ENCODE peak calls at places on chromosomes 5 and 9, in six cellular contexts. Z, E, U, H, S and Y are unnamed samples.

GRCh38 chr9:27664136-27664819 is 91.0 kb upstream of the C9orf72 start:
- DNase-seq in S (peak; percentile 29), H (no peak), U (peak; percentile 70), E (no peak), Z (no peak), Y (no peak)

GRCh38 chr5:140469259-140469658 is 67.6 kb downstream of the ANKHD1 start:
- DNase-seq in U (no peak), H (no peak), E (no peak), S (peak; percentile 7), Z (no peak), Y (no peak)

GRCh38 chr9:74117731-74118130 is 379.4 kb upstream of the RORB start:
- DNase-seq in S (no peak), U (peak; percentile 8), H (no peak), Z (no peak), E (no peak), Y (no peak)

GRCh38 chr5:123125172-123125508 is 36.1 kb downstream of the PRDM6 start:
- DNase-seq in E (peak; percentile 47), Z (peak; percentile 63), S (no peak), U (no peak), H (no peak), Y (peak; percentile 32)

GRCh38 chr5:179530069-179530998 is 20.0 kb upstream of the RUFY1 start:
- DNase-seq in U (peak; percentile 75), H (peak; percentile 79), S (peak; percentile 89), E (peak; percentile 70), Z (no peak), Y (no peak)

GRCh38 chr9:98097836-98098235 is 21.2 kb downstream of the TRIM14 start:
- DNase-seq in S (no peak), Z (no peak), H (no peak), U (peak; percentile 34), E (no peak), Y (no peak)

GRCh38 chr9:125987420-125987819 is 240.2 kb downstream of the PBX3 start:
- DNase-seq in S (no peak), Z (no peak), E (no peak), H (no peak), U (no peak), Y (no peak)

GRCh38 chr9:90107021-90107771 is 502.4 kb downstream of the GADD45G start:
- DNase-seq in E (no peak), S (no peak), H (no peak), Z (no peak), U (peak; percentile 37), Y (no peak)

GRCh38 chr5:151048526-151048925 is 28.1 kb downstream of the GPX3 start:
- DNase-seq in Z (no peak), S (peak; percentile 69), H (no peak), E (peak; percentile 52), U (no peak), Y (no peak)

GRCh38 chr5:41683181-41683580 is 172.8 kb upstream of the PLCXD3 start:
- DNase-seq in U (no peak), E (no peak), H (no peak), Z (no peak), S (peak; percentile 7), Y (no peak)

GRCh38 chr9:6538666-6539071 is 106.9 kb downstream of the GLDC start:
- DNase-seq in Z (peak; percentile 57), S (no peak), H (no peak), E (peak; percentile 66), U (no peak), Y (no peak)

GRCh38 chr5:14061106-14061505 is 82.0 kb upstream of the TRIO start:
- DNase-seq in S (peak; percentile 41), Z (no peak), H (no peak), U (no peak), E (no peak), Y (no peak)

DNA sequence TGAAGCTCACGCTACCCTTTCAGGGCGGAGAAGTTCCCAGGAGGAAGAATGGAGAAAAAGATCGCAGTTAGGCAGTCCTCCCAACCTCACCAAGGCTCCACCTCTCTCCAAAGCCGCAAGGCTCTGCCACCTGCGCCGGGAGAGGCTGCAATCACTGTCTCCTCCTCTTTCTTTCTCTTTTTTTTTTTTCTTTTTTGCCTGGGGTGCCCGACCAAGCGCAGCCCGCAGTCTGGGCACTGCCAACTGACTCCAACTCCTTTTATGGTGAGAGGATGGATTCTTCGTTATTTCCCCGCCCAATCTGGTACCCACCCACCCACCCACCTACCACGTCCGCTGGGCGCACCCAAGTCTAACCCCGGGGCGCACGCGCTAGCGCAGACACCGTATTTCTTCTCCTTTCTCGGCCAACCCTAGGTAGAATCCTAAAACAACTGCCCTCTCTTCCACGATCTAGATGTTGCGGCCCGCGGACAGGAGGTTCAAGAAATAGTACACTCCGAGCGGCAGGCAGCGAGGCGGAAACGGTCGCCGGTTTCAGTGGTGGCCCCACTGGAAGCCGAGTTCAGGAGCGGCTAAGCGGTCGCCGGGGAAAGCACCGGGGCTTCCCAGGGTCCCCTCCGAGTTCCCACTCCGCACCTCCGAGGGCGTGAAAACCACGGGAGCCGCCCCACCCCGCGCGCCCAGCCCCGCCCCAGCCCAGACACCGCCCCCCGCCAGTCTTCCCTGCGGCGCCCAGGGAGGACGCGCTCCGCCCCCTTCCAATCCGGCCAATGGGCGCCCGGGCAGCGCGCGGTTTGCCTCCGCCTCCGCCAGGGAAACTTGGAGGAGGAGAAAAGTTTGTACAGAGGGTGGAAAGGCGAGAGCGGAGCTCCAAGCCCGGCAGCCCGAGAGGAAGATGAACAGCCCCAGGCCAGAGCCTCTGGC is at the start of gene PTGER4:
- DNase-seq in E (peak; percentile 98), U (peak; percentile 93), Z (peak; percentile 86), S (peak; percentile 93), H (peak; percentile 93), Y (no peak)
- H3K4me3 ChIP-seq in E (peak within 1 kb of the TSS; percentile 81), U (peak within 1 kb of the TSS; percentile 82), Z (peak within 1 kb of the TSS; percentile 94), S (peak within 1 kb of the TSS; percentile 57), H (peak within 1 kb of the TSS; percentile 82), Y (peak within 1 kb of the TSS; percentile 40)

DNA sequence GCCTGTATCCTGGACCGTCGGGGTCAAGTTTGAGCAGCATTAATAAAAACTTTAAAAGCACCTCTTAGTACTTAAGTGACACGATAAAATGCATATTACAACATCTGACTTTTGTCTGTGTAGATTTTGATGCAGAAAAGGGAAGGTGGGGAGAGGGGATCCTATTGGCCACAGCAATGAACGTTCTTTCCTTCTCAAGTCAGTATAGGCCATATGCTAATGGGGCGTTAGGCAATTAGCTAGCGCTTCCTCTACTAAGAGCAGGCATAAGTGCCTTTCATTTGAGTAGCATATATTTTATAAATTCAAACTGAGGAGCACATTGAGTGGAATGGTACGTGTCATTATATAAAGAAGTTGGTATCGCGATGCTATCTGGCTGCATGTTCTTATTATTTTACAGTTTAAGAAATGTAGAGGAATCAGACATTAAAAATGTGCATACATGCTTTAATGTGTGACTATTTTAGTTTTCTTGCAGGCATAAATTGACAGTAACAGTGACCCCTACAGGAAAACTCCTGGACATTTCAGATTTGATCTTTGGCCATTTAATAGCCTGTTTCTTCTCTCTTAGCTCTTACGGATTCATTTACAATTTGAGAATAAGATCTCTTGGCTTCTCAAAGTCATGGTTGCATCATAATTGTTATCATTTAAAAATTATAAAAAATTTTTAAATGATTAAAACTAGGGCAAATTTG is 1.1 kb upstream of the GNA14 start:
- DNase-seq in H (no peak), E (peak; percentile 55), Z (no peak), S (peak; percentile 50), U (no peak), Y (no peak)
- TF ChIP-seq CTCF in H (peak; percentile 42), E (peak; percentile 34), Z (peak; percentile 36), S (peak; percentile 46), U (peak; percentile 43), Y (peak; percentile 39)

GRCh38 chr9:101028346-101029299 is at the start of gene PLPPR1:
- DNase-seq in H (peak; percentile 77), Z (peak; percentile 3), U (peak; percentile 87), E (peak; percentile 1), S (peak; percentile 84), Y (no peak)
- H3K4me3 ChIP-seq in H (peak within 1 kb of the TSS; percentile 52), Z (peak within 1 kb of the TSS; percentile 56), U (peak within 1 kb of the TSS; percentile 93), E (peak within 1 kb of the TSS; percentile 35), S (peak within 1 kb of the TSS; percentile 90), Y (peak within 1 kb of the TSS; percentile 46)

GRCh38 chr9:68672625-68673024 is 32.4 kb upstream of the PIP5K1B start:
- DNase-seq in E (no peak), U (no peak), Z (no peak), H (no peak), S (no peak), Y (no peak)

GRCh38 chr9:68683433-68683832 is 21.6 kb upstream of the PIP5K1B start:
- DNase-seq in S (no peak), Z (no peak), H (no peak), E (no peak), U (no peak), Y (no peak)

GRCh38 chr9:68678430-68678829 is 26.6 kb upstream of the PIP5K1B start:
- DNase-seq in S (peak; percentile 73), Z (peak; percentile 2), U (peak; percentile 66), E (no peak), H (no peak), Y (no peak)
- TF ChIP-seq CTCF in S (peak; percentile 70), Z (no peak), U (peak; percentile 61), E (no peak), H (peak; percentile 10), Y (no peak)

GRCh38 chr9:132989414-132989996 is 11.0 kb downstream of the GFI1B start:
- DNase-seq in U (no peak), E (no peak), H (peak; percentile 41), Z (no peak), S (no peak), Y (no peak)

GRCh38 chr9:132988244-132989013 is 9.9 kb downstream of the GFI1B start:
- DNase-seq in Z (no peak), S (no peak), U (no peak), E (no peak), H (peak; percentile 24), Y (no peak)

GRCh38 chr9:132991351-132992300 is 13.1 kb downstream of the GFI1B start:
- DNase-seq in E (no peak), S (no peak), Z (no peak), H (peak; percentile 18), U (no peak), Y (no peak)

GRCh38 chr9:132989014-132989310 is 10.5 kb downstream of the GFI1B start:
- DNase-seq in E (no peak), Z (no peak), H (peak; percentile 24), S (no peak), U (no peak), Y (no peak)

DNA sequence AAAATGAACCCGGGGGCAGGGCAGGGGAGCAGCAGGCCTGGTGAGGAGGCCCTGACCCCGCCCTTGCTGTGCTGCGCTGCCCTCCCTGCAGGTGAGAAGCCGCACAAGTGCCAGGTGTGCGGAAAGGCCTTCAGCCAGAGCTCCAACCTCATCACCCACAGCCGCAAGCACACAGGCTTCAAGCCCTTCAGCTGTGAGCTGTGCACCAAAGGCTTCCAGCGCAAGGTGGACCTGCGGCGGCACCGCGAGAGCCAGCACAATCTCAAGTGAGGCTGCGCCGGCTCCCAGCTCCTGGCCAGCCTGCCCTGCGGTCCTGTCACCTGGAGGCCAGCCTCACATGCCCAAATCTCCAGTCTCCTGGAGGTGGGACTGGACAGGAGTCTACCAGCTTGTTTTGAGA is 12.3 kb downstream of the GFI1B start:
- DNase-seq in Z (no peak), S (no peak), E (no peak), U (no peak), H (peak; percentile 36), Y (no peak)
- H3K4me3 ChIP-seq in Z (no peak overlapping the region), S (no peak overlapping the region), E (no peak overlapping the region), U (no peak overlapping the region), H (no peak overlapping the region), Y (no peak overlapping the region)